ENCODE peak calls at places on chromosomes 11 and 22, in nine cellular contexts. X is lower leg skin; A is dermis blood vessel endothelial cell; J is HS-5; R is HS-27A; P is central memory CD4-positive, alpha-beta T cell; N is EL; I is stimulated activated CD4-positive, alpha-beta T cell treated with anti-CD3 and anti-CD28 coated beads, Interleukin-2, amount 100 ng/mL, for 24 hours; Q is ureter. C is an unnamed sample.

GRCh38 chr11:100632970-100633452 is 54.1 kb upstream of the ARHGAP42 start:
- DNase-seq in X (peak), A (peak), J (no peak), R (no peak), P (no peak), N (peak), I (no peak), Q (peak), C (peak)

GRCh38 chr11:124670732-124671131 is 2.8 kb downstream of the SIAE start:
- DNase-seq in X (no peak), A (no peak), J (no peak), R (no peak), P (peak), N (no peak), I (peak), Q (no peak), C (peak)

GRCh38 chr11:126491092-126491491 is 135.6 kb downstream of the ST3GAL4 start:
- DNase-seq in X (no peak), A (no peak), J (no peak), R (no peak), P (no peak), N (no peak), I (no peak), Q (no peak), C (no peak)

GRCh38 chr11:117717485-117718314 is 79.3 kb downstream of the DSCAML1 start:
- DNase-seq in X (no peak), A (no peak), J (no peak), R (no peak), P (no peak), N (no peak), I (no peak), Q (peak), C (no peak)

GRCh38 chr11:69444381-69445130 is 36.9 kb upstream of the LINC01488 start:
- DNase-seq in X (no peak), A (peak), J (peak), R (no peak), P (no peak), N (peak), I (no peak), Q (peak), C (peak)

GRCh38 chr11:89583580-89583979 is 92.4 kb upstream of the NOX4 start:
- DNase-seq in X (no peak), A (no peak), J (no peak), R (no peak), P (no peak), N (no peak), I (no peak), Q (no peak), C (no peak)

GRCh38 chr11:15346907-15347306 is 232.2 kb downstream of the INSC start:
- DNase-seq in X (no peak), A (no peak), J (no peak), R (no peak), P (no peak), N (no peak), I (no peak), Q (no peak), C (no peak)

GRCh38 chr11:34345012-34345804 is 12.6 kb downstream of the ABTB2 start:
- DNase-seq in X (no peak), A (no peak), J (peak), R (peak), P (no peak), N (peak), I (no peak), Q (peak), C (peak)

GRCh38 chr11:75352417-75353206 is 1.2 kb upstream of the ARRB1 start:
- DNase-seq in X (no peak), A (peak), J (no peak), R (no peak), P (no peak), N (no peak), I (peak), Q (no peak), C (no peak)

GRCh38 chr11:128365044-128365443 is 222.3 kb downstream of the ETS1 start:
- DNase-seq in X (no peak), A (peak), J (no peak), R (no peak), P (no peak), N (peak), I (no peak), Q (no peak), C (peak)

GRCh38 chr11:117647872-117648271 is 149.1 kb downstream of the DSCAML1 start:
- DNase-seq in X (no peak), A (no peak), J (no peak), R (no peak), P (no peak), N (no peak), I (no peak), Q (no peak), C (no peak)

GRCh38 chr22:20494978-20495860 is at the start of gene KLHL22:
- DNase-seq in X (peak), A (peak), J (peak), R (no peak), P (no peak), N (peak), I (peak), Q (peak), C (peak)

GRCh38 chr22:28103596-28103995 is 184.5 kb upstream of the PITPNB start:
- DNase-seq in X (no peak), A (no peak), J (no peak), R (no peak), P (no peak), N (no peak), I (no peak), Q (no peak), C (no peak)

GRCh38 chr22:50722048-50722701 is 15.8 kb upstream of the ACR start:
- DNase-seq in X (no peak), A (no peak), J (no peak), R (no peak), P (no peak), N (no peak), I (no peak), Q (no peak), C (no peak)

GRCh38 chr22:37716708-37717107 is 19.9 kb downstream of the TRIOBP start:
- DNase-seq in X (no peak), A (no peak), J (peak), R (no peak), P (no peak), N (peak), I (no peak), Q (no peak), C (peak)